ENCODE peak calls at places on chromosome X, in five cellular contexts. Z, C, M, Q and D are unnamed samples.

GRCh38 chrX:43974736-43975135 is 1.5 kb upstream of the NDP start:
- DNase-seq in C (no peak), Q (no peak), M (no peak), Z (no peak), D (no peak)

GRCh38 chrX:120358687-120359086 is 3.2 kb upstream of the ATP1B4 start:
- DNase-seq in M (no peak), C (no peak), Z (no peak), Q (no peak), D (peak; percentile 34)

GRCh38 chrX:44036336-44036735 is 63.1 kb upstream of the NDP start:
- DNase-seq in Z (no peak), M (no peak), Q (no peak), C (no peak), D (no peak)

GRCh38 chrX:137969191-137969590 is 403.3 kb downstream of the ZIC3 start:
- DNase-seq in M (no peak), Q (no peak), C (no peak), Z (no peak), D (no peak)

GRCh38 chrX:40083120-40083978 is 14.4 kb downstream of the BCOR start:
- DNase-seq in Z (no peak), M (peak; percentile 49), Q (no peak), C (peak; percentile 87), D (no peak)

GRCh38 chrX:42149786-42150185 is 226.4 kb upstream of the CASK start:
- DNase-seq in M (no peak), C (no peak), Q (no peak), Z (no peak), D (no peak)

GRCh38 chrX:71809886-71810285 is 46.7 kb downstream of the CXorf49B start:
- DNase-seq in Z (no peak), Q (no peak), M (no peak), C (no peak), D (no peak)

GRCh38 chrX:78625292-78625909 is 33.7 kb downstream of the RTL3 start:
- DNase-seq in Q (no peak), C (no peak), Z (no peak), M (no peak), D (no peak)

GRCh38 chrX:120477453-120477852 is 8.4 kb upstream of the LAMP2 start:
- DNase-seq in C (no peak), Z (no peak), Q (no peak), M (no peak), D (no peak)

GRCh38 chrX:119885554-119886428 is 9.9 kb upstream of the AKAP14 start:
- DNase-seq in Q (no peak), Z (no peak), C (no peak), M (no peak), D (no peak)

GRCh38 chrX:132685276-132685675 is 196.4 kb upstream of the MBNL3 start:
- DNase-seq in Q (no peak), Z (no peak), C (no peak), M (no peak), D (no peak)

GRCh38 chrX:19747672-19748610 is 139.5 kb downstream of the SH3KBP1 start:
- DNase-seq in Q (no peak), Z (no peak), C (no peak), M (no peak), D (no peak)

GRCh38 chrX:53269536-53270107 is 11.8 kb downstream of the IQSEC2 start:
- DNase-seq in Q (no peak), C (no peak), M (no peak), Z (no peak), D (no peak)

GRCh38 chrX:56564182-56564885 is 907 bp downstream of the UBQLN2 start:
- DNase-seq in Z (peak; percentile 30), M (no peak), Q (no peak), C (no peak), D (no peak)

GRCh38 chrX:10254746-10255145 is 98.0 kb downstream of the CLCN4 start:
- DNase-seq in Q (no peak), C (no peak), M (no peak), Z (no peak), D (no peak)

GRCh38 chrX:119763175-119763574 is 4.8 kb downstream of the SOWAHD start:
- DNase-seq in Q (no peak), Z (no peak), M (no peak), C (no peak), D (peak; percentile 30)

GRCh38 chrX:12894074-12894691 is 12.2 kb upstream of the TLR8 start:
- DNase-seq in M (peak; percentile 39), C (no peak), Z (no peak), Q (no peak), D (no peak)

GRCh38 chrX:123881330-123881729 is 21.5 kb downstream of the XIAP start:
- DNase-seq in Z (no peak), Q (no peak), C (no peak), M (no peak), D (no peak)

GRCh38 chrX:152658302-152658701 is 20.6 kb downstream of the GABRQ start:
- DNase-seq in Q (no peak), M (no peak), Z (no peak), C (no peak), D (no peak)

GRCh38 chrX:120575379-120576114 is 14.8 kb upstream of the CUL4B start:
- DNase-seq in Q (no peak), C (no peak), Z (no peak), M (no peak), D (no peak)

GRCh38 chrX:53155512-53156206 is 61.7 kb downstream of the KANTR start:
- DNase-seq in C (no peak), Z (no peak), M (no peak), Q (no peak), D (no peak)

GRCh38 chrX:69238153-69238959 is 73.1 kb upstream of the PJA1 start:
- DNase-seq in M (no peak), C (peak; percentile 78), Q (no peak), Z (no peak), D (no peak)

GRCh38 chrX:20217279-20217678 is 49.4 kb downstream of the RPS6KA3 start:
- DNase-seq in Z (no peak), M (no peak), C (no peak), Q (no peak), D (no peak)

GRCh38 chrX:101057095-101057714 is 5.3 kb upstream of the TRMT2B start:
- DNase-seq in C (no peak), Z (no peak), Q (peak; percentile 25), M (no peak), D (peak; percentile 51)

GRCh38 chrX:681989-682388 is 51.4 kb downstream of the SHOX start:
- DNase-seq in M (no peak), Z (no peak), Q (no peak), C (no peak), D (no peak)

GRCh38 chrX:68710870-68711576 is 63.6 kb downstream of the STARD8 start:
- DNase-seq in Q (peak; percentile 32), C (no peak), M (peak; percentile 52), Z (peak; percentile 57), D (peak; percentile 52)

GRCh38 chrX:136318166-136318565 is 17.4 kb downstream of the ADGRG4 start:
- DNase-seq in M (no peak), Z (no peak), Q (no peak), C (no peak), D (no peak)

GRCh38 chrX:91435465-91435864 is 826 bp downstream of the PABPC5 start:
- DNase-seq in M (no peak), Q (no peak), Z (no peak), C (no peak), D (no peak)

GRCh38 chrX:91434351-91435168 is at the start of gene PABPC5:
- DNase-seq in Q (no peak), M (peak; percentile 60), Z (peak; percentile 81), C (peak; percentile 90), D (no peak)
- TF ChIP-seq POLR2A in Q (no peak), M (no peak), Z (peak; percentile 34), C (peak; percentile 16), D (no peak)

DNA sequence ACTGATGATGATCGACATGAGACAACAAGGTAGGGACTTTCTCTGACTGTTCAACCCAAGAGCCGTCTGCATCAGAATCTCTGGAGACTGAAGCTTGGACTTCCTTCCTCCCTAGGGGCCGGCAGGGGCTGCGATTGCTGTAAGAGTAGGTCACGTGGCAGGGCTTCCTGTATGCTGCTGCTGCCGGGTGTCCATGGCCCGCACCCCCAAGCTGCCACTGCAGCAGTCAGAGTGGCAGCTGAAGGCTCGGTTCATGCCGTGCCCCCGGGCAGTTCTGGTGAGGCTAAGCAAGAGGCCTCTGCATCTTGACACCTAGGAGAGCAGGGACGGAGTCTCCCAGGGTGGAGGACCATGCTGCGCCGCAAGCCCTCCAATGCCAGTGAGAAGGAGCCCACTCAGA is at the start of gene SASH3:
- DNase-seq in M (peak; percentile 55), Z (peak; percentile 53), C (peak; percentile 49), Q (no peak), D (no peak)
- TF ChIP-seq POLR2A in M (no peak), Z (no peak), C (no peak), Q (peak; percentile 76), D (no peak)

DNA sequence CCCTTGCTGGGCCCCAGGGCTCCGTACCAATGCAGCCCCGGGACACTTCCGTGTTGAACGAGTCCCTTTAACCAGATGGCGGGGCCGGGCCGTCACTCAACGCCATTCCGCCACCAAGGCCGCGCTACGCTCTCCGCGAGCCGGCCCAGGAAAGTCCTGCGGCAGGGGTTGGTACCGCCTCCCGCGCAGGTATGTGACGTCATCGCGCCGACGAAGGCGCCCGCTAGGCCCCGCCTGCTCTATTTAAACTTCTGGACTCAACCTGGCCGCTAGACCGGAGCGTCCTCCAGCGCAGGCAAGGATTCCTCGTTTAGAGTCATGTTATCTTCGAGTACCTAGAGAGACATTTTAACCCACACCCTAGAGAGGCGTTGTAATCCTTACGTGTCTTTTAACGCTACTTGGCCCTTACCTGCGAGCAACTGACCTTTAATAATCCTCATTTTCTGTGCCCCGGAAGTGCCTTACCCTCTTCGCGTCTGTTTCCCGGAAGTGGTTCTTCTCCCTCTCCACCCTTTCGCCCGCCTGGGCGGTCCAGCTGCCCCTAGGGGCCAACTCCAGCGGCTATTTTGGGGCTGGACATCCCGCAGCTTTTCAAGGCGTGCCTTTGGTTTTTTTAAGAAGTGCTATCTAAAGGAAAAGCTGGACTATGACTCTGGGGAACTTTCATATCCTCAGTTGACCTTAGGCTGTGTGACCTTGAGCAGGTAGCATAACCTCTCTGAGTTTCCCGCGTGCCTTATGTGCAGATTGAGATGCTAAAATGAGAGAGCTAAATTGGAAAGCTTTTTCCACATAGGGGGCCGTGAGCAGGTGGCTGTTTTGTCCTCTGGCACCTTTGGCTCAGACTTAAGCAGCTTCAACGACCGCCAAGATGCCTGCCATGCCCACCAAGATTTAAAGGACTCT is at the start of gene PNPLA4:
- DNase-seq in Q (peak; percentile 56), C (peak; percentile 95), Z (peak; percentile 87), M (peak; percentile 92), D (peak; percentile 23)
- TF ChIP-seq POLR2A in Q (peak; percentile 86), C (no peak), Z (peak; percentile 45), M (peak; percentile 87), D (peak; percentile 57)

GRCh38 chrX:130268500-130269170 is at the start of gene ZNF280C:
- DNase-seq in Z (peak; percentile 92), Q (peak; percentile 62), C (peak; percentile 91), M (peak; percentile 84), D (peak; percentile 74)
- TF ChIP-seq POLR2A in Z (peak; percentile 71), Q (peak; percentile 95), C (peak; percentile 53), M (peak; percentile 78), D (peak; percentile 95)

DNA sequence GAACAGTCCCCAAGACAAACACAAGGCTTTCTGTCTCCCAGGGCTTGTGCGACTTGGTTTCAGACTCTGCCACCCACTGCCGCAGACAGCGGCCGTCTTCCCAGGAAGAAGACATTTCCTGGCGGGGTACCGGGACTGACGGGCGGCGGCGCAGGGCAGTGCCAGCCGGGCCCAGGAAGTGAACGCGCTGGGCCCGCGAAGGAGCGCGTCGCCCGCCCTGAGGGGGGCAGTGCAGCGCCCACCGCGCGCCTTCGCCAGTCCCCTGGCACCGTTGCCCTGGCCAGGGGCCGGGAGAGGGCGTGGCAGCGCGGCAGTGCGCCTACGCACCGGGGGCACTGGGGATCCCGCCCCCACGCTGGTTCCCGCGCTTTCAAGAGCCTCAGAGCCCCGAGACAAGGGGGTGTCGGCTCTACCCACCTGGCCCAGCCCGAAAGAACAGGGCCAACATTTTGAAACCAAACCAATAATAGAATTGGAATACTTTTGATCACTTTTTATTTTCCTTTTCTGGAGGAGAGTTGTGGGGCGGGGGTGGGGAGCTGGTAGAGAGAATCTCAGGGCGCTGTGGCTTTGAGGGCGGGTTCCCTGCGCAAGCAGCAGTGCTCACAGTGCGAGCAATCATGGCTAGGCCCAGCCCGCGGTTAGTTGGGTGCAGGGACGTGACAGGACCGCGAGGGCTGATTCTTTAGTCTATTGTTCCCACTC is 23.6 kb upstream of the APLN start:
- DNase-seq in M (peak; percentile 46), Z (peak; percentile 57), Q (no peak), C (peak; percentile 91), D (no peak)
- TF ChIP-seq POLR2A in M (peak; percentile 15), Z (no peak), Q (no peak), C (no peak), D (no peak)